ENCODE peak calls at places on chromosomes 13 and 19, in seven cellular contexts. J is psoas muscle; G is CD4-positive, alpha-beta T cell; E is foreskin fibroblast; O is cardiac muscle cell; A is mesothelial cell of epicardium; Q is AG09309. K is an unnamed sample.

GRCh38 chr13:44191504-44192171 is 182.0 kb upstream of the SERP2 start:
- DNase-seq in O (peak), Q (peak), J (peak), E (peak), G (peak), A (no peak), K (no peak)

GRCh38 chr19:55636723-55637122 is 4.1 kb upstream of the ZNF580 start:
- DNase-seq in A (no peak), E (no peak), J (peak), G (no peak), O (no peak), Q (no peak), K (no peak)

GRCh38 chr13:95216182-95216581 is 85.1 kb downstream of the ABCC4 start:
- DNase-seq in Q (no peak), A (no peak), O (no peak), G (no peak), J (no peak), E (no peak), K (no peak)

GRCh38 chr19:11405846-11406643 is 13.1 kb downstream of the RGL3 start:
- DNase-seq in A (no peak), O (peak), G (no peak), E (no peak), J (no peak), Q (no peak), K (no peak)

GRCh38 chr19:38024991-38025716 is 118.1 kb downstream of the SIPA1L3 start:
- DNase-seq in O (no peak), E (no peak), G (no peak), Q (no peak), J (no peak), A (no peak), K (no peak)

GRCh38 chr13:102452831-102453230 is 51.0 kb upstream of the FGF14 start:
- DNase-seq in A (no peak), J (no peak), E (peak), G (no peak), Q (no peak), O (no peak), K (no peak)

GRCh38 chr19:57903298-57904174 is 12.9 kb downstream of the ZNF417 start:
- DNase-seq in G (no peak), A (no peak), Q (peak), O (peak), J (no peak), E (peak), K (no peak)

GRCh38 chr19:33469171-33470039 is 52.2 kb downstream of the PEPD start:
- DNase-seq in J (no peak), O (no peak), E (no peak), Q (no peak), A (no peak), G (no peak), K (peak)

DNA sequence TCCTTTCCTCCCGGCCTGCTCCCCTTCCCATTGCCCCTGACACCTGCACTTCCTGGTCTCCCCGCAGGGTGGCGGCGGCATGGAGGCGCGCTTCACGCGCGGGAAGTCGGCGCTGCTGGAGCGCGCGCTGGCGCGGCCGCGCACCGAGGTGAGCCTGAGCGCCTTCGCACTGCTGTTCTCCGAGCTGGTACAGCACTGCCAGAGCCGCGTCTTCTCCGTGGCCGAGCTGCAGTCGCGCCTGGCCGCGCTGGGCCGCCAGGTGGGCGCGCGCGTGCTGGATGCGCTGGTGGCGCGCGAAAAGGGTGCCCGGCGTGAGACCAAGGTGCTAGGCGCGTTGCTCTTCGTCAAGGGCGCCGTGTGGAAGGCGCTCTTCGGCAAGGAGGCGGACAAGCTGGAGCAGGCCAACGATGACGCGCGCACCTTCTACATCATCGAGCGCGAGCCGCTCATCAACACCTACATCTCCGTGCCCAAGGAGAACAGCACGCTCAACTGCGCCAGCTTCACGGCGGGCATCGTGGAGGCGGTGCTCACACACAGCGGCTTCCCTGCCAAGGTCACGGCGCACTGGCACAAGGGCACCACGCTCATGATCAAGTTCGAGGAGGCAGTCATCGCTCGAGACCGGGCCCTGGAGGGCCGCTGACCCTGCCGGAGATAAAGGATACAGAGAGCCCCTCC is 1.7 kb downstream of the TRAPPC5 start:
- DNase-seq in G (no peak), A (no peak), O (no peak), J (no peak), Q (no peak), E (no peak), K (peak)
- TF ChIP-seq CTCF in G (no peak), A (no peak), O (no peak), J (no peak), Q (no peak), E (no peak), K (peak)

GRCh38 chr19:1401889-1402217 is 511 bp upstream of the GAMT start:
- DNase-seq in J (no peak), A (no peak), G (no peak), O (no peak), Q (no peak), E (no peak), K (no peak)
- TF ChIP-seq CTCF in J (no peak), A (no peak), G (no peak), O (no peak), Q (no peak), E (no peak), K (no peak)

GRCh38 chr13:54733639-54734038 is 1705.0 kb downstream of the OLFM4 start:
- DNase-seq in A (no peak), Q (no peak), E (no peak), O (no peak), G (no peak), J (no peak), K (no peak)
- TF ChIP-seq CTCF in A (no peak), Q (no peak), E (no peak), O (no peak), G (no peak), J (no peak), K (no peak)

DNA sequence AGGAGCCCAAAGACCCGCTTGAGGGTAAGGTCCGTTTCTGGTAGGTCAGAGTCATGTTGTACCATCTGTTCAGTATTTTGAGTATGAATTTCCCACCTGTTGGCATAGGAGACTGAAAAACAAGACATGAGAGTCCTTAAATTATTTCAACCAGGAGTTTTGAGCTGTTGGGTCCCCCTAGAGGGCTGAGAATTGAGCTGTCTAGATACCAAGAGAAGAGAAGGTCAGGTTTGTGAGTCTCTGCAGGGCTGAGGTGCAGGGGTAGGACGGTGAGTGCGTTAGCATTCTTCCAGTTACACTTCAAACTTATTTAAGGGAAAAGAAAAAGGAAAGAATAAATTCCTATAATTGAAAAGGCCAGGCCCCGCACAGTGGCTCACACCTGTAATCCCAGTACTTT is 5.0 kb downstream of the CBLC start:
- DNase-seq in G (no peak), O (no peak), J (no peak), E (no peak), A (no peak), Q (no peak), K (no peak)
- TF ChIP-seq CTCF in G (no peak), O (no peak), J (no peak), E (no peak), A (no peak), Q (no peak), K (no peak)

DNA sequence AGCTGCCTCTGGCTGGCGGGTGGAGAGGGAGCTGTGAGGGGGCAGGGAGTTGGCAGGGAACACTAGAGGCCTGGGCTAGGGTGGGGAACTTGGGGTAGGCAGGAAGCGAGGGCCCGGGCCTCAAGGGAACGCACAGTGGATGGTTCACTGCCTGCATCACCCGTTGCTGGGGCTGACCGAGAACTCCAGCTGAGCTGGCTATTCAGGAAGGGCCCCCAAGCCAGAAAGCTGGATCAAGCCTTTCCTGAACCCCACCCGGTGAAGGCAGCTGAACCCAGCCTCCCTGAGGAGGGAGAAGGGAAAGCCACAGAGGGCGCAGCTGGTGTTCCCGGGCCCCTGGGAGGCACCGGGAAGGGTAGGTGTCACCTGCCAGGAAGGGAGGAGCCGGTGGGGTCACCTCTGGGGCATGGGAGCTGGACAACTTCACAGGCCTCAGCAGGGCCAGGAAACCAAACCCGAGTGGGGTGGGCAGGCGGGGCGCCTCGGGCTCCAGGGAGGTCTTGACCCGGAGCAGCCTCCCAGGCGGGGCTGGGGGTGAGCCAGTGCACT is 13.9 kb downstream of the PALM start:
- DNase-seq in Q (no peak), O (no peak), E (no peak), G (no peak), A (no peak), J (peak), K (no peak)
- TF ChIP-seq CTCF in Q (no peak), O (no peak), E (no peak), G (no peak), A (no peak), J (no peak), K (no peak)

GRCh38 chr19:13055213-13056051 is 47.2 kb downstream of the LYL1 start:
- DNase-seq in O (peak), E (peak), J (peak), Q (peak), A (peak), G (no peak), K (peak)
- TF ChIP-seq CTCF in O (no peak), E (no peak), J (peak), Q (peak), A (no peak), G (no peak), K (no peak)

DNA sequence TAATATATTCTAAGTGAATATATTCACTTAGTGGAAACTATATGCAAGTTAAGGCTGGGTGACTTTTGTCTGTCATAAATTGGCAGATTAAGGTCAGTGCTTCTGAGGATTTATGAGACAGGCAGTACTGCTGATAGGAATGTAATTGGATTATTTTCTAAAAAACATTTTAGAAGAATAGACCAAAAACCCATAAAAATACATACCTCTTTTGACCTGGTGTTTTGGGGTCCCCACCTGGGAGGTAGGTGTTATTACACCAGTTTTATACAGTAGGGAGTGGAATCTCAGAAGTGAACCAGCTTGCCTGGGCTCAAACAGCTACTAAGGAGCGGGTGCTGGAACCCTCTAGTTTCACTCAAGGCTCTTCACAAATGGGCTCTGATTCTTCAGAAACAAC is 25.3 kb downstream of the COG3 start:
- DNase-seq in A (no peak), Q (no peak), E (no peak), G (no peak), O (no peak), J (no peak), K (no peak)
- TF ChIP-seq CTCF in A (peak), Q (no peak), E (no peak), G (peak), O (no peak), J (peak), K (no peak)